ENCODE peak calls at places on chromosomes 5 and 9, in five cellular contexts. R is prostate gland; W is dorsolateral prefrontal cortex; O is activated CD8-positive, alpha-beta memory T cell treated with anti-CD3 and anti-CD28 coated beads, Interleukin-2, amount 50 U/mL, for 48 hours; N is T-helper 2 cell. G is an unnamed sample.

GRCh38 chr9:38146844-38147243 is 77.8 kb upstream of the SHB start:
- DNase-seq in N (no peak), O (no peak), W (no peak), R (no peak), G (no peak)

GRCh38 chr9:107749787-107750444 is 260.3 kb upstream of the KLF4 start:
- DNase-seq in R (peak; percentile 85), N (no peak), O (no peak), W (peak; percentile 92), G (peak; percentile 94)

GRCh38 chr5:67515020-67515689 is 318.6 kb upstream of the CD180 start:
- DNase-seq in N (peak; percentile 93), W (no peak), O (no peak), R (no peak), G (no peak)

GRCh38 chr5:76402251-76402879 is 720 bp upstream of the IQGAP2 start:
- DNase-seq in W (no peak), N (peak; percentile 98), O (peak; percentile 83), R (peak; percentile 28), G (peak; percentile 57)

GRCh38 chr9:37037137-37037743 is 3.2 kb upstream of the PAX5 start:
- DNase-seq in W (no peak), N (no peak), R (no peak), O (no peak), G (no peak)

GRCh38 chr9:124363326-124364096 is 51.7 kb downstream of the PSMB7 start:
- DNase-seq in N (no peak), O (no peak), R (no peak), W (no peak), G (no peak)

GRCh38 chr5:1165864-1166263 is 35.5 kb upstream of the SLC6A19 start:
- DNase-seq in W (no peak), R (no peak), O (no peak), N (no peak), G (no peak)

GRCh38 chr5:32690153-32690552 is 21.0 kb upstream of the NPR3 start:
- DNase-seq in O (no peak), N (no peak), W (no peak), R (no peak), G (no peak)

GRCh38 chr5:81517462-81517861 is 123.5 kb upstream of the ACOT12 start:
- DNase-seq in W (no peak), N (no peak), R (no peak), O (no peak), G (no peak)

GRCh38 chr5:3329427-3329826 is 266.2 kb upstream of the IRX1 start:
- DNase-seq in N (no peak), O (no peak), R (no peak), W (no peak), G (no peak)

GRCh38 chr5:78509884-78510769 is 138.4 kb downstream of the LHFPL2 start:
- DNase-seq in R (peak; percentile 43), W (peak; percentile 30), O (peak; percentile 68), N (peak; percentile 30), G (peak; percentile 90)

GRCh38 chr5:173020643-173021042 is 35.5 kb upstream of the CREBRF start:
- DNase-seq in R (no peak), O (peak; percentile 17), W (peak; percentile 77), N (no peak), G (peak; percentile 33)

GRCh38 chr5:102670224-102670836 is 84.8 kb upstream of the PAM start:
- DNase-seq in O (no peak), W (no peak), N (no peak), R (no peak), G (no peak)

GRCh38 chr5:79845448-79846197 is 145.4 kb downstream of the MTX3 start:
- DNase-seq in N (peak; percentile 87), O (no peak), R (no peak), W (no peak), G (no peak)

GRCh38 chr9:4515958-4516375 is 25.7 kb downstream of the SLC1A1 start:
- DNase-seq in W (no peak), O (no peak), R (no peak), N (no peak), G (no peak)

GRCh38 chr5:96012399-96012798 is 50.7 kb upstream of the ELL2 start:
- DNase-seq in N (no peak), W (no peak), R (no peak), O (no peak), G (no peak)

GRCh38 chr9:116494815-116495634 is 192.1 kb upstream of the TRIM32 start:
- DNase-seq in R (no peak), W (no peak), N (peak; percentile 30), O (peak; percentile 54), G (peak; percentile 58)

GRCh38 chr5:88860501-88860900 is 22.5 kb downstream of the MEF2C start:
- DNase-seq in O (no peak), N (no peak), W (no peak), R (no peak), G (no peak)

GRCh38 chr5:93723005-93723404 is 18.4 kb downstream of the POU5F2 start:
- DNase-seq in N (no peak), O (no peak), R (no peak), W (no peak), G (no peak)

GRCh38 chr9:79662553-79662956 is 90.8 kb downstream of the TLE4 start:
- DNase-seq in N (peak; percentile 35), W (no peak), O (no peak), R (no peak), G (no peak)

GRCh38 chr9:6549106-6549505 is 96.4 kb downstream of the GLDC start:
- DNase-seq in R (no peak), N (no peak), W (no peak), O (no peak), G (no peak)

GRCh38 chr9:137293482-137294090 is 8.5 kb downstream of the NRARP start:
- DNase-seq in W (no peak), O (no peak), N (no peak), R (no peak), G (no peak)

GRCh38 chr5:147169399-147169798 is 65.4 kb upstream of the STK32A start:
- DNase-seq in R (no peak), N (no peak), O (no peak), W (no peak), G (no peak)

GRCh38 chr5:129591508-129592160 is 131.5 kb downstream of the ADAMTS19 start:
- DNase-seq in R (no peak), O (no peak), W (no peak), N (no peak), G (no peak)

GRCh38 chr9:105693435-105694275 is 686 bp upstream of the TMEM38B start:
- DNase-seq in O (no peak), W (no peak), N (peak; percentile 19), R (no peak), G (no peak)

GRCh38 chr5:159163027-159163699 is 46.2 kb downstream of the RNF145 start:
- DNase-seq in W (no peak), O (no peak), R (no peak), N (no peak), G (no peak)

GRCh38 chr9:125889122-125889523 is 141.9 kb downstream of the PBX3 start:
- DNase-seq in N (peak; percentile 1), W (peak; percentile 28), R (no peak), O (no peak), G (no peak)

GRCh38 chr5:35003018-35003957 is 44.5 kb downstream of the AGXT2 start:
- DNase-seq in R (peak; percentile 9), N (peak; percentile 55), W (peak; percentile 27), O (peak; percentile 89), G (no peak)

GRCh38 chr9:133114451-133114885 is 6.6 kb downstream of the RALGDS start:
- DNase-seq in W (peak; percentile 51), R (no peak), N (no peak), O (no peak), G (peak; percentile 87)

GRCh38 chr5:150137168-150137957 is 18.3 kb downstream of the PDGFRB start:
- DNase-seq in N (no peak), O (no peak), R (peak; percentile 54), W (no peak), G (peak; percentile 85)

GRCh38 chr9:121963542-121963995 is 129.5 kb downstream of the TTLL11 start:
- DNase-seq in W (no peak), R (no peak), O (no peak), N (no peak), G (no peak)

GRCh38 chr9:112041536-112042243 is 133.4 kb downstream of the SUSD1 start:
- DNase-seq in W (no peak), N (no peak), R (no peak), O (no peak), G (no peak)

GRCh38 chr5:50767588-50767987 is 101.2 kb downstream of the PARP8 start:
- DNase-seq in O (no peak), R (no peak), W (peak; percentile 47), N (peak; percentile 43), G (no peak)

G was measured in left lobe of liver.